ENCODE peak calls at places on chromosomes 2 and 18, in five cellular contexts. One of them, this sample, is unnamed.

GRCh38 chr18:45571714-45572113 is 43.6 kb upstream of the SLC14A2 start:
- DNase-seq in SK-N-SH: no peak
- DNase-seq in HCT116: peak
- DNase-seq in OCI-LY7: no peak
- DNase-seq in hepatocyte: no peak
- DNase-seq in this sample: no peak

GRCh38 chr2:9229470-9229820 is 22.8 kb downstream of the ASAP2 start:
- DNase-seq in OCI-LY7: no peak
- DNase-seq in HCT116: no peak
- DNase-seq in hepatocyte: no peak
- DNase-seq in SK-N-SH: no peak
- DNase-seq in this sample: no peak

GRCh38 chr2:42359304-42359749 is 1.7 kb downstream of the COX7A2L start:
- DNase-seq in hepatocyte: no peak
- DNase-seq in OCI-LY7: peak
- DNase-seq in HCT116: no peak
- DNase-seq in SK-N-SH: no peak
- DNase-seq in this sample: peak

GRCh38 chr2:10659898-10660568 is 29.7 kb downstream of the NOL10 start:
- DNase-seq in hepatocyte: peak
- DNase-seq in SK-N-SH: peak
- DNase-seq in HCT116: peak
- DNase-seq in OCI-LY7: no peak
- DNase-seq in this sample: peak

GRCh38 chr2:12979066-12979465 is 262.3 kb downstream of the TRIB2 start:
- DNase-seq in OCI-LY7: no peak
- DNase-seq in SK-N-SH: no peak
- DNase-seq in HCT116: no peak
- DNase-seq in hepatocyte: no peak
- DNase-seq in this sample: peak

GRCh38 chr18:2147424-2147823 is 423.9 kb downstream of the METTL4 start:
- DNase-seq in OCI-LY7: no peak
- DNase-seq in HCT116: no peak
- DNase-seq in SK-N-SH: no peak
- DNase-seq in hepatocyte: no peak
- DNase-seq in this sample: no peak

GRCh38 chr2:144115892-144116291 is 404.0 kb downstream of the ZEB2 start:
- DNase-seq in HCT116: no peak
- DNase-seq in SK-N-SH: no peak
- DNase-seq in OCI-LY7: no peak
- DNase-seq in hepatocyte: no peak
- DNase-seq in this sample: peak

GRCh38 chr18:10928971-10929373 is 220.4 kb downstream of the PIEZO2 start:
- DNase-seq in HCT116: no peak
- DNase-seq in SK-N-SH: no peak
- DNase-seq in OCI-LY7: peak
- DNase-seq in hepatocyte: no peak
- DNase-seq in this sample: peak

GRCh38 chr2:19361325-19361990 is 3.0 kb upstream of the OSR1 start:
- DNase-seq in SK-N-SH: peak
- DNase-seq in OCI-LY7: no peak
- DNase-seq in hepatocyte: no peak
- DNase-seq in HCT116: no peak
- DNase-seq in this sample: peak

GRCh38 chr18:755506-755905 is 43.1 kb upstream of the ENOSF1 start:
- DNase-seq in HCT116: no peak
- DNase-seq in OCI-LY7: no peak
- DNase-seq in SK-N-SH: no peak
- DNase-seq in hepatocyte: no peak
- DNase-seq in this sample: no peak

GRCh38 chr18:49447810-49448745 is 12.4 kb downstream of the DYM start:
- DNase-seq in SK-N-SH: peak
- DNase-seq in hepatocyte: peak
- DNase-seq in OCI-LY7: peak
- DNase-seq in HCT116: peak
- DNase-seq in this sample: peak

DNA sequence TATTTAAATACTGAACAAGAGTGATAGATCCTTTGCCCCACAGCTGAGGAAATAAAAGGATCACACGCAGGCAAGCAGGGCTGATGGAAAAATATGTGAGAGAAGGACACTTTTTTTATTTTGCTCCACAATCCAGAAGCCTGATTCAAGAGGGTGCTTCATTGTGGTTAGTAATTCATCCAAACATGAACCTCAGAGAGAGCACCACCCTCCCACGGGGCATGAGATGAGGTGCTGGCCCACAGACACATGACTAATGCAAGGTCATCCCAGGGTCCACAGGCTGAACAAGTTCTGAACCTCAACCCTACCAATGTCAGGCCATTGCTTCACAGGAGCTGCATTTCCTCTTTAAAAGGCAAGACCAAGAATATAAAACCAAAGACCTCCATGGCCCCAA is 239.6 kb downstream of the MREG start:
- DNase-seq in SK-N-SH: no peak
- DNase-seq in OCI-LY7: no peak
- DNase-seq in hepatocyte: peak
- DNase-seq in HCT116: no peak
- DNase-seq in this sample: peak
- TF ChIP-seq EZH2phosphoT487 in SK-N-SH: no peak
- TF ChIP-seq EZH2phosphoT487 in OCI-LY7: no peak
- TF ChIP-seq EZH2phosphoT487 in hepatocyte: no peak
- TF ChIP-seq EZH2phosphoT487 in HCT116: no peak
- TF ChIP-seq EZH2phosphoT487 in this sample: no peak

GRCh38 chr2:70888925-70889715 is 46.6 kb upstream of the ATP6V1B1 start:
- DNase-seq in OCI-LY7: no peak
- DNase-seq in hepatocyte: no peak
- DNase-seq in SK-N-SH: no peak
- DNase-seq in HCT116: no peak
- DNase-seq in this sample: no peak
- TF ChIP-seq EZH2phosphoT487 in OCI-LY7: no peak
- TF ChIP-seq EZH2phosphoT487 in hepatocyte: peak
- TF ChIP-seq EZH2phosphoT487 in SK-N-SH: no peak
- TF ChIP-seq EZH2phosphoT487 in HCT116: no peak
- TF ChIP-seq EZH2phosphoT487 in this sample: peak

GRCh38 chr2:96124406-96125265 is 8.3 kb upstream of the ADRA2B start:
- DNase-seq in SK-N-SH: no peak
- DNase-seq in OCI-LY7: no peak
- DNase-seq in HCT116: no peak
- DNase-seq in hepatocyte: no peak
- DNase-seq in this sample: no peak
- TF ChIP-seq EZH2phosphoT487 in SK-N-SH: no peak
- TF ChIP-seq EZH2phosphoT487 in OCI-LY7: no peak
- TF ChIP-seq EZH2phosphoT487 in HCT116: no peak
- TF ChIP-seq EZH2phosphoT487 in hepatocyte: no peak
- TF ChIP-seq EZH2phosphoT487 in this sample: no peak

DNA sequence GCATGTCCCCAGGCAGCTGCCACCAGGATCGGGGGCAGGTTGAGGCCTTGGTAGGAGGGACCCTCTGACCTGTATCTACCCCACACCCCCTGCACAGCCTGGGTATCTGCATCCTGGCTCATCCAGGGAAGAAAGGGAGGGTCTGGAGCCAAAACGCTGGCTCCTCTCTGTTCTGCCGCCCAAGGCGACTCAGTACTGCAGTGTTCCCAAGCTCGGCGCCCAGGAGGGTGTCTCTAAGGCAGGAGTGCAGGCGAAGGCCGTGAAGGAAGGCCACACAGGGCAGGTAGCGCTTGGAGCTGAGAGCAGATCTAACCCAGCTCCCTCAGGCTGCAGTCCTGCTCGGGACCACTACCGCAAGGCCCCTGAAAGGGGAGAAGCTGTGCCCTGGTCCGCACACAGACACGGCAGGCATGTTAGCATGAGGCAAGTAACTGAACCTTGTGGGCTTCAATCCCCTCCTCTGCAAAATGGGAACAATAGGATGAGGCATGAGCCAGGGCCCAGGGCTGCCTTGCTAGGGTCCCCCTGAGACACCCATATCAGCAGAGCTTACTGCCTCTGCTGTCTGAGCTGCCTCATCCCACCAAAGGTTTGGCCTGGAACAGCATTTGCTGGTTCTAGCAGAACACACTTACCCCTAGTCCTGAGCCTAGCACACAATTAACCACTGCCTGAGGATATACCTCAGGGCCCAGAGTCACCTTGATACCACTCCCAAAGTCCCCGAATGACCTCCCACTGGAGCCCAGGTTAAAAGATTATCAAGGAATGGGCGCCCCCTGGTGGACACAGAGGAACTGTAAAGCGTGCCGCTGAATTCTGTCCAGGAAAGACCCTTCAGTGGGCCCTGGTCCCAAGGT is 6.5 kb downstream of the PTMA start:
- DNase-seq in SK-N-SH: peak
- DNase-seq in OCI-LY7: peak
- DNase-seq in hepatocyte: peak
- DNase-seq in HCT116: peak
- DNase-seq in this sample: peak
- TF ChIP-seq EZH2phosphoT487 in SK-N-SH: no peak
- TF ChIP-seq EZH2phosphoT487 in OCI-LY7: no peak
- TF ChIP-seq EZH2phosphoT487 in hepatocyte: no peak
- TF ChIP-seq EZH2phosphoT487 in HCT116: no peak
- TF ChIP-seq EZH2phosphoT487 in this sample: no peak

GRCh38 chr18:61922435-61922834 is 29.6 kb upstream of the RNF152 start:
- DNase-seq in OCI-LY7: no peak
- DNase-seq in SK-N-SH: no peak
- DNase-seq in hepatocyte: no peak
- DNase-seq in HCT116: no peak
- DNase-seq in this sample: peak
- TF ChIP-seq EZH2phosphoT487 in OCI-LY7: no peak
- TF ChIP-seq EZH2phosphoT487 in SK-N-SH: no peak
- TF ChIP-seq EZH2phosphoT487 in hepatocyte: no peak
- TF ChIP-seq EZH2phosphoT487 in HCT116: no peak
- TF ChIP-seq EZH2phosphoT487 in this sample: no peak